ENCODE peak calls at places on chromosomes 5 and 9, in nine cellular contexts. One of them, this sample, is unnamed.

GRCh38 chr5:88938488-88938887 is 55.5 kb upstream of the MEF2C start:
- DNase-seq in lung: no peak
- DNase-seq in cardiac muscle cell: no peak
- DNase-seq in suprapubic skin: no peak
- DNase-seq in omental fat pad: no peak
- DNase-seq in esophagus squamous epithelium: no peak
- DNase-seq in astrocyte of the spinal cord: no peak
- DNase-seq in AG09319: no peak
- DNase-seq in endothelial cell: no peak
- DNase-seq in this sample: no peak

GRCh38 chr5:32274548-32275420 is 38.0 kb downstream of the MTMR12 start:
- DNase-seq in lung: no peak
- DNase-seq in cardiac muscle cell: no peak
- DNase-seq in suprapubic skin: no peak
- DNase-seq in omental fat pad: no peak
- DNase-seq in esophagus squamous epithelium: no peak
- DNase-seq in astrocyte of the spinal cord: peak; percentile 61
- DNase-seq in AG09319: no peak
- DNase-seq in endothelial cell: peak; percentile 30
- DNase-seq in this sample: no peak

GRCh38 chr9:120617637-120617979 is 37.6 kb upstream of the CDK5RAP2 start:
- DNase-seq in lung: no peak
- DNase-seq in cardiac muscle cell: no peak
- DNase-seq in suprapubic skin: no peak
- DNase-seq in omental fat pad: no peak
- DNase-seq in esophagus squamous epithelium: no peak
- DNase-seq in astrocyte of the spinal cord: no peak
- DNase-seq in AG09319: no peak
- DNase-seq in endothelial cell: no peak
- DNase-seq in this sample: no peak

GRCh38 chr5:149938272-149938671 is 6.3 kb downstream of the PDE6A start:
- DNase-seq in lung: peak; percentile 52
- DNase-seq in cardiac muscle cell: peak; percentile 59
- DNase-seq in suprapubic skin: no peak
- DNase-seq in omental fat pad: peak; percentile 56
- DNase-seq in esophagus squamous epithelium: no peak
- DNase-seq in astrocyte of the spinal cord: peak; percentile 67
- DNase-seq in AG09319: no peak
- DNase-seq in endothelial cell: no peak
- DNase-seq in this sample: no peak

GRCh38 chr9:70303268-70303667 is 44.5 kb downstream of the SMC5 start:
- DNase-seq in lung: no peak
- DNase-seq in cardiac muscle cell: no peak
- DNase-seq in suprapubic skin: no peak
- DNase-seq in omental fat pad: no peak
- DNase-seq in esophagus squamous epithelium: no peak
- DNase-seq in astrocyte of the spinal cord: no peak
- DNase-seq in AG09319: no peak
- DNase-seq in endothelial cell: no peak
- DNase-seq in this sample: no peak

GRCh38 chr9:34675048-34675714 is 12.7 kb upstream of the CCL27 start:
- DNase-seq in lung: peak; percentile 46
- DNase-seq in cardiac muscle cell: peak; percentile 92
- DNase-seq in suprapubic skin: peak; percentile 78
- DNase-seq in omental fat pad: no peak
- DNase-seq in esophagus squamous epithelium: no peak
- DNase-seq in astrocyte of the spinal cord: peak; percentile 63
- DNase-seq in AG09319: no peak
- DNase-seq in endothelial cell: peak; percentile 89
- DNase-seq in this sample: peak; percentile 84

GRCh38 chr5:175479125-175479881 is 943 bp downstream of the SFXN1 start:
- DNase-seq in lung: no peak
- DNase-seq in cardiac muscle cell: no peak
- DNase-seq in suprapubic skin: no peak
- DNase-seq in omental fat pad: no peak
- DNase-seq in esophagus squamous epithelium: no peak
- DNase-seq in astrocyte of the spinal cord: no peak
- DNase-seq in AG09319: no peak
- DNase-seq in endothelial cell: no peak
- DNase-seq in this sample: peak; percentile 10

GRCh38 chr9:133188006-133188842 is 20.8 kb downstream of the OBP2B start:
- DNase-seq in lung: no peak
- DNase-seq in cardiac muscle cell: peak; percentile 62
- DNase-seq in suprapubic skin: peak; percentile 54
- DNase-seq in omental fat pad: no peak
- DNase-seq in esophagus squamous epithelium: no peak
- DNase-seq in astrocyte of the spinal cord: no peak
- DNase-seq in AG09319: no peak
- DNase-seq in endothelial cell: peak; percentile 50
- DNase-seq in this sample: peak; percentile 55

GRCh38 chr9:122777935-122778671 is 10.6 kb upstream of the OR5C1 start:
- DNase-seq in lung: no peak
- DNase-seq in cardiac muscle cell: no peak
- DNase-seq in suprapubic skin: no peak
- DNase-seq in omental fat pad: no peak
- DNase-seq in esophagus squamous epithelium: no peak
- DNase-seq in astrocyte of the spinal cord: peak; percentile 3
- DNase-seq in AG09319: peak; percentile 40
- DNase-seq in endothelial cell: no peak
- DNase-seq in this sample: no peak

GRCh38 chr5:42715791-42716190 is 40.8 kb upstream of the CCDC152 start:
- DNase-seq in lung: no peak
- DNase-seq in cardiac muscle cell: no peak
- DNase-seq in suprapubic skin: no peak
- DNase-seq in omental fat pad: no peak
- DNase-seq in esophagus squamous epithelium: no peak
- DNase-seq in astrocyte of the spinal cord: peak; percentile 70
- DNase-seq in AG09319: no peak
- DNase-seq in endothelial cell: no peak
- DNase-seq in this sample: peak; percentile 18

GRCh38 chr9:4147476-4148214 is 152.2 kb downstream of the GLIS3 start:
- DNase-seq in lung: no peak
- DNase-seq in cardiac muscle cell: peak; percentile 24
- DNase-seq in suprapubic skin: no peak
- DNase-seq in omental fat pad: no peak
- DNase-seq in esophagus squamous epithelium: no peak
- DNase-seq in astrocyte of the spinal cord: peak; percentile 38
- DNase-seq in AG09319: no peak
- DNase-seq in endothelial cell: no peak
- DNase-seq in this sample: peak; percentile 5

GRCh38 chr9:4155224-4156026 is 144.4 kb downstream of the GLIS3 start:
- DNase-seq in lung: no peak
- DNase-seq in cardiac muscle cell: no peak
- DNase-seq in suprapubic skin: no peak
- DNase-seq in omental fat pad: no peak
- DNase-seq in esophagus squamous epithelium: no peak
- DNase-seq in astrocyte of the spinal cord: no peak
- DNase-seq in AG09319: no peak
- DNase-seq in endothelial cell: no peak
- DNase-seq in this sample: no peak

GRCh38 chr9:4152201-4152600 is 147.7 kb downstream of the GLIS3 start:
- DNase-seq in lung: no peak
- DNase-seq in cardiac muscle cell: no peak
- DNase-seq in suprapubic skin: no peak
- DNase-seq in omental fat pad: no peak
- DNase-seq in esophagus squamous epithelium: no peak
- DNase-seq in astrocyte of the spinal cord: no peak
- DNase-seq in AG09319: no peak
- DNase-seq in endothelial cell: no peak
- DNase-seq in this sample: no peak

GRCh38 chr9:4148215-4148561 is 151.7 kb downstream of the GLIS3 start:
- DNase-seq in lung: no peak
- DNase-seq in cardiac muscle cell: no peak
- DNase-seq in suprapubic skin: no peak
- DNase-seq in omental fat pad: no peak
- DNase-seq in esophagus squamous epithelium: no peak
- DNase-seq in astrocyte of the spinal cord: no peak
- DNase-seq in AG09319: no peak
- DNase-seq in endothelial cell: no peak
- DNase-seq in this sample: no peak

GRCh38 chr9:4152876-4153275 is 147.0 kb downstream of the GLIS3 start:
- DNase-seq in lung: no peak
- DNase-seq in cardiac muscle cell: no peak
- DNase-seq in suprapubic skin: no peak
- DNase-seq in omental fat pad: no peak
- DNase-seq in esophagus squamous epithelium: no peak
- DNase-seq in astrocyte of the spinal cord: no peak
- DNase-seq in AG09319: no peak
- DNase-seq in endothelial cell: no peak
- DNase-seq in this sample: no peak
- TF ChIP-seq CTCF in lung: no peak
- TF ChIP-seq CTCF in cardiac muscle cell: no peak
- TF ChIP-seq CTCF in suprapubic skin: no peak
- TF ChIP-seq CTCF in omental fat pad: no peak
- TF ChIP-seq CTCF in esophagus squamous epithelium: no peak
- TF ChIP-seq CTCF in astrocyte of the spinal cord: no peak
- TF ChIP-seq CTCF in AG09319: no peak
- TF ChIP-seq CTCF in endothelial cell: no peak
- TF ChIP-seq CTCF in this sample: no peak

GRCh38 chr5:1503301-1504243 is 20.2 kb downstream of the LPCAT1 start:
- DNase-seq in lung: peak; percentile 63
- DNase-seq in cardiac muscle cell: no peak
- DNase-seq in suprapubic skin: no peak
- DNase-seq in omental fat pad: no peak
- DNase-seq in esophagus squamous epithelium: no peak
- DNase-seq in astrocyte of the spinal cord: no peak
- DNase-seq in AG09319: no peak
- DNase-seq in endothelial cell: no peak
- DNase-seq in this sample: no peak
- TF ChIP-seq CTCF in lung: no peak
- TF ChIP-seq CTCF in cardiac muscle cell: peak; percentile 2
- TF ChIP-seq CTCF in suprapubic skin: no peak
- TF ChIP-seq CTCF in omental fat pad: no peak
- TF ChIP-seq CTCF in esophagus squamous epithelium: no peak
- TF ChIP-seq CTCF in astrocyte of the spinal cord: peak; percentile 4
- TF ChIP-seq CTCF in AG09319: no peak
- TF ChIP-seq CTCF in endothelial cell: no peak
- TF ChIP-seq CTCF in this sample: no peak

DNA sequence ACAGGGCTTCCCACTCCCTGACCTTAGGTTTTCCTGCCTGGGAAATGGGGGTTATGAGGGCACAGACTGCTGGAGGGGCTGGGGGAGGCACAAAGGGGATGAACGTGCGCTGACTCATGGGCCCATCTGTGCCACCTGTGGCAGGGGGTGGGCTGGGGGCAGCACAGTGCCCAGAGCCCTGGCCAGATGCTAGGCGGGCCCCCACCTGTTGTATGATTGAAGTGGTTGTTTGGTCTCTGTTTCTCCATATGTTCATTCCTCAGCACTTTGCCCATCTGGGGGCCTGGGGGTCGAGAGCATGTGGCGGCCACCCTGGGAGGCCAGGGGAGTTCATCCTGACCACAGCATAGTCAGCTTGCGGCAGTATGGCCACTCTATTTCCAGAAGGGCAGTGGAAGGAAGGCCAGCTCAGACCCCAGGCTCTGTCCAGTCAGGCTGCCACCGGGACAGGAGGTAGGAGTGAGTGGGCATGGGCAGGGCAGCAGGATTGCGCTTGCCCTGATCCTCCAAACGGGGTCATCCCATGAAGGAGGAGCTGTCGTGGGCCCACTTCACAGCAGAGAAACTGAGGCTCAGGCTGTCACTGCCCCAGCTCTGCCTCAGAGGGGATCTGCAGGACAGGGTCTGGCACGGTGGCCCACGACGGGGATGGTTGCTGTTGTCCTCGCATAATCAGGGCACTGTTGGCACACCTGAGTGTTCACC is 841 bp upstream of the NINJ1 start:
- DNase-seq in lung: no peak
- DNase-seq in cardiac muscle cell: no peak
- DNase-seq in suprapubic skin: no peak
- DNase-seq in omental fat pad: no peak
- DNase-seq in esophagus squamous epithelium: no peak
- DNase-seq in astrocyte of the spinal cord: no peak
- DNase-seq in AG09319: no peak
- DNase-seq in endothelial cell: no peak
- DNase-seq in this sample: no peak
- TF ChIP-seq CTCF in lung: no peak
- TF ChIP-seq CTCF in cardiac muscle cell: no peak
- TF ChIP-seq CTCF in suprapubic skin: no peak
- TF ChIP-seq CTCF in omental fat pad: no peak
- TF ChIP-seq CTCF in esophagus squamous epithelium: no peak
- TF ChIP-seq CTCF in astrocyte of the spinal cord: no peak
- TF ChIP-seq CTCF in AG09319: no peak
- TF ChIP-seq CTCF in endothelial cell: no peak
- TF ChIP-seq CTCF in this sample: no peak

GRCh38 chr9:90012825-90013425 is 408.1 kb downstream of the GADD45G start:
- DNase-seq in lung: no peak
- DNase-seq in cardiac muscle cell: no peak
- DNase-seq in suprapubic skin: no peak
- DNase-seq in omental fat pad: no peak
- DNase-seq in esophagus squamous epithelium: no peak
- DNase-seq in astrocyte of the spinal cord: no peak
- DNase-seq in AG09319: no peak
- DNase-seq in endothelial cell: no peak
- DNase-seq in this sample: no peak
- TF ChIP-seq CTCF in lung: no peak
- TF ChIP-seq CTCF in cardiac muscle cell: no peak
- TF ChIP-seq CTCF in suprapubic skin: no peak
- TF ChIP-seq CTCF in omental fat pad: no peak
- TF ChIP-seq CTCF in esophagus squamous epithelium: no peak
- TF ChIP-seq CTCF in astrocyte of the spinal cord: no peak
- TF ChIP-seq CTCF in AG09319: no peak
- TF ChIP-seq CTCF in endothelial cell: no peak
- TF ChIP-seq CTCF in this sample: no peak

This sample was measured in nephron progenitor cell.